ENCODE peak calls at places on chromosomes 16 and 17, in ten cellular contexts. N is MM.1S; X is stomach; U is heart left ventricle; E is brain microvascular endothelial cell; D is CD8-positive, alpha-beta T cell; B is right atrium auricular region; M is pancreas; Q is cardiac muscle cell; J is tibial nerve. F is an unnamed sample.

GRCh38 chr17:66431910-66432309 is 129.5 kb downstream of the PRKCA start:
- DNase-seq in N (no peak), X (no peak), J (no peak), U (no peak), M (no peak), B (no peak), D (no peak), Q (peak; percentile 88), E (peak; percentile 33), F (no peak)

GRCh38 chr17:36511216-36511615 is 23.5 kb downstream of the MYO19 start:
- DNase-seq in N (no peak), J (no peak), Q (no peak), E (no peak), D (no peak), U (no peak), M (no peak), B (no peak), X (no peak), F (no peak)

GRCh38 chr17:82020874-82021727 is 1.6 kb downstream of the CENPX start:
- DNase-seq in D (peak; percentile 49), E (peak; percentile 59), B (peak; percentile 77), X (peak; percentile 81), M (peak; percentile 79), Q (peak; percentile 82), J (peak; percentile 62), U (peak; percentile 76), N (peak; percentile 54), F (peak; percentile 78)

GRCh38 chr16:22369221-22369811 is 5.1 kb downstream of the CDR2 start:
- DNase-seq in U (no peak), J (no peak), M (no peak), N (peak; percentile 59), D (no peak), E (no peak), Q (peak; percentile 78), B (no peak), X (no peak), F (no peak)

GRCh38 chr17:74359916-74360315 is 1.8 kb downstream of the BTBD17 start:
- DNase-seq in J (no peak), Q (no peak), X (no peak), B (no peak), M (no peak), U (no peak), N (no peak), D (no peak), E (no peak), F (no peak)

GRCh38 chr17:45093444-45094110 is 32.5 kb downstream of the NMT1 start:
- DNase-seq in J (peak; percentile 58), B (no peak), N (no peak), Q (peak; percentile 47), X (no peak), M (no peak), E (no peak), U (peak; percentile 61), D (no peak), F (no peak)

GRCh38 chr16:6663668-6664067 is 669.0 kb upstream of the RBFOX1 start:
- DNase-seq in E (no peak), D (no peak), J (no peak), U (no peak), B (no peak), M (no peak), N (no peak), Q (no peak), X (no peak), F (no peak)

GRCh38 chr16:12211870-12212690 is 235.5 kb downstream of the SNX29 start:
- DNase-seq in X (no peak), J (no peak), E (no peak), M (no peak), Q (no peak), D (no peak), B (no peak), U (no peak), N (no peak), F (no peak)

GRCh38 chr16:12067714-12068401 is 91.3 kb downstream of the SNX29 start:
- DNase-seq in M (no peak), E (peak; percentile 81), N (peak; percentile 63), U (no peak), D (peak; percentile 38), X (peak; percentile 72), J (no peak), B (peak; percentile 78), Q (peak; percentile 92), F (peak; percentile 65)

GRCh38 chr17:65145743-65146142 is 8.6 kb downstream of the RGS9 start:
- DNase-seq in Q (no peak), U (no peak), M (no peak), E (no peak), D (no peak), X (no peak), N (no peak), J (no peak), B (no peak), F (no peak)

GRCh38 chr17:73569758-73570319 is 74.4 kb downstream of the SDK2 start:
- DNase-seq in J (no peak), D (no peak), X (no peak), U (no peak), B (no peak), N (no peak), E (no peak), Q (no peak), M (no peak), F (no peak)

GRCh38 chr16:89123001-89123830 is 29.6 kb downstream of the ACSF3 start:
- DNase-seq in U (peak; percentile 21), M (peak; percentile 46), X (no peak), D (no peak), J (no peak), E (no peak), N (no peak), B (no peak), Q (no peak), F (no peak)

GRCh38 chr17:228223-228615 is 46.8 kb upstream of the DOC2B start:
- DNase-seq in M (peak; percentile 35), J (no peak), N (no peak), U (no peak), Q (no peak), X (no peak), E (no peak), B (no peak), D (no peak), F (no peak)

GRCh38 chr16:85767569-85767968 is 16.7 kb upstream of the C16orf74 start:
- DNase-seq in J (no peak), M (no peak), N (no peak), Q (peak; percentile 61), D (no peak), E (peak; percentile 82), B (no peak), X (no peak), U (no peak), F (no peak)

GRCh38 chr16:586645-587590 is 2.9 kb upstream of the RAB40C start:
- DNase-seq in J (no peak), B (no peak), X (no peak), U (no peak), M (no peak), D (no peak), E (no peak), Q (peak; percentile 21), N (no peak), F (no peak)

GRCh38 chr17:76573096-76573495 is 12.6 kb downstream of the ST6GALNAC2 start:
- DNase-seq in E (no peak), B (no peak), N (no peak), M (no peak), Q (no peak), D (no peak), U (no peak), J (no peak), X (no peak), F (no peak)
- H3K27ac ChIP-seq in E (no peak overlapping the region), B (no peak overlapping the region), N (no peak overlapping the region), M (no peak overlapping the region), Q (no peak overlapping the region), D (no peak overlapping the region), U (no peak overlapping the region), J (peak overlapping the region; percentile 41), X (no peak overlapping the region), F (no peak overlapping the region)

DNA sequence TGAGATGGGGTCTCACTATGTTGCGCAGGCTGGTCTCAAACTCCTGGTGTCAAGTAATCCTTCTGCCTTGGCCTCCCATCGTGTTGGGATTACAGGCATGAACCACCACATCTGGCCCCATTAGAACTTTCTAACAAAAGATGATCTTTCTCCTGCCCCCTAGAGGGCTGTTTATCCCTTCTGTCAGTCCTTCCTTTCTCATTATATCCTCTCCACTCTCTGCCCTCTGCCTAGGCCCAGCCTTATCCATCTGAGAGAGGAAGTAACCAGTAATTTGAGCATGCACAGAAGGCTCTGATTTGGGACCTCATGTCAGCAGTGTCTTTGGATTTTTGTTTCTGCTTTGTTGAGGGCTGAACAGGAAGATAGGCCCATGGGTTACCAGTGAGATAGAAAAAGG is 4.4 kb upstream of the DHX40 start:
- DNase-seq in M (no peak), X (no peak), D (no peak), B (no peak), U (no peak), E (peak; percentile 18), J (no peak), N (peak; percentile 23), Q (peak; percentile 41), F (no peak)
- TF ChIP-seq CTCF in M (no peak), X (no peak), D (peak; percentile 20), B (no peak), U (no peak), E (peak; percentile 58), J (no peak), N (peak; percentile 40), Q (peak; percentile 44), F (no peak)

GRCh38 chr16:70269471-70269870 is 17.7 kb upstream of the EXOSC6 start:
- DNase-seq in J (no peak), M (no peak), N (no peak), X (no peak), B (no peak), D (no peak), Q (no peak), U (no peak), E (no peak), F (no peak)

GRCh38 chr16:70267516-70267915 is 15.8 kb upstream of the EXOSC6 start:
- DNase-seq in M (peak; percentile 50), D (no peak), B (no peak), J (no peak), X (peak; percentile 35), E (peak; percentile 22), Q (peak; percentile 68), U (no peak), N (no peak), F (no peak)

GRCh38 chr16:70271696-70272095 is 17.6 kb downstream of the AARS1 start:
- DNase-seq in B (no peak), N (no peak), Q (no peak), U (no peak), X (no peak), M (no peak), J (no peak), D (no peak), E (no peak), F (no peak)

GRCh38 chr16:70270176-70270575 is 18.4 kb upstream of the EXOSC6 start:
- DNase-seq in D (no peak), J (no peak), B (no peak), E (no peak), U (no peak), N (no peak), M (no peak), X (no peak), Q (no peak), F (no peak)
- H3K36me3 ChIP-seq in D (peaks cover 45% of the 10 kb centered on the region), J (peaks cover 2% of the 10 kb centered on the region), B (peaks cover 88% of the 10 kb centered on the region), E (peaks cover 70% of the 10 kb centered on the region), U (peaks cover 98% of the 10 kb centered on the region), N (peaks cover 19% of the 10 kb centered on the region), M (peaks cover 82% of the 10 kb centered on the region), X (peaks cover 99% of the 10 kb centered on the region), Q (peaks cover 64% of the 10 kb centered on the region), F (peaks cover 56% of the 10 kb centered on the region)

DNA sequence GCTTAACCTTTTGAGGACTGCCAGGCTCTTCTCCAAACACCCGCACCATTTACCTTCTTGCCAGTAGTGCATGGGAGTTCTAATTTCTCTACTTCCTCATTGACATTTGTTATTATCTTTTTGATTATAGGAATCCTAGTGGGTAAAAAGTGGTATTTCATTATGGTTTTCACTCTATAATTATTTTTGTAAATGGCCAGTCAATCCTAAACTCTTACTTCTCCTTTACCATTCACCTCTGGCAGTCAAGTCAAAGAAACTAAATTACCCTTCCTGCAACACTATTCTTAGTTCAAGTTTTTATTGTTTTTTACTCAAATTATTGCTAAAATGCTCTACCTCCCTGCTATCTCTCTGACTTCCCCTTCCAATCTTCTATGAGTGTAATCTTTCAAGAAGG is 29.8 kb upstream of the ANKFY1 start:
- DNase-seq in E (no peak), M (no peak), U (no peak), J (no peak), N (no peak), D (no peak), B (no peak), Q (no peak), X (no peak), F (no peak)
- H3K27ac ChIP-seq in E (no peak overlapping the region), M (no peak overlapping the region), U (no peak overlapping the region), J (no peak overlapping the region), N (no peak overlapping the region), D (no peak overlapping the region), B (no peak overlapping the region), Q (no peak overlapping the region), X (no peak overlapping the region), F (no peak overlapping the region)